ENCODE peak calls at places on chromosomes 6 and 20, in ten cellular contexts. V is adrenal gland; Q is astrocyte of the spinal cord; N is CD8-positive, alpha-beta T cell; S is psoas muscle; B is fibroblast of mammary gland; L is prostate gland; G is uterus; M is cardiac fibroblast; F is neural progenitor cell. I is an unnamed sample.

GRCh38 chr6:168284187-168284586 is 35.4 kb downstream of the DACT2 start:
- DNase-seq in B (no peak), G (no peak), N (no peak), M (no peak), F (no peak), L (no peak), Q (no peak), S (no peak), V (no peak), I (no peak)

GRCh38 chr6:37321101-37321500 is 32.7 kb upstream of the RNF8 start:
- DNase-seq in Q (no peak), N (no peak), S (no peak), M (no peak), V (peak), L (no peak), F (no peak), B (no peak), G (no peak), I (no peak)

GRCh38 chr20:16747291-16747811 is 807 bp upstream of the OTOR start:
- DNase-seq in S (no peak), V (no peak), F (no peak), L (peak), B (no peak), N (no peak), M (no peak), G (no peak), Q (no peak), I (no peak)

GRCh38 chr6:36244641-36245280 is 25.1 kb upstream of the PNPLA1 start:
- DNase-seq in M (no peak), F (peak), Q (no peak), S (no peak), V (no peak), L (no peak), G (no peak), N (no peak), B (no peak), I (no peak)

GRCh38 chr6:52552278-52552643 is 24.6 kb downstream of the TRAM2 start:
- DNase-seq in V (no peak), F (no peak), M (no peak), L (no peak), N (no peak), Q (no peak), B (no peak), G (no peak), S (no peak), I (peak)

GRCh38 chr6:44285552-44286284 is 15.5 kb downstream of the TMEM151B start:
- DNase-seq in F (peak), V (no peak), L (no peak), S (no peak), M (peak), Q (peak), B (no peak), G (no peak), N (no peak), I (peak)

GRCh38 chr6:28856617-28857000 is 67.2 kb downstream of the TRIM27 start:
- DNase-seq in G (no peak), B (no peak), V (no peak), F (no peak), L (no peak), M (no peak), N (no peak), Q (no peak), S (no peak), I (no peak)

GRCh38 chr20:50649587-50649986 is 41.8 kb downstream of the RIPOR3 start:
- DNase-seq in Q (no peak), B (no peak), M (no peak), S (peak), G (no peak), N (no peak), V (no peak), F (no peak), L (no peak), I (no peak)

GRCh38 chr6:11918021-11918738 is 93.9 kb upstream of the HIVEP1 start:
- DNase-seq in F (no peak), G (no peak), V (no peak), Q (peak), N (no peak), L (no peak), B (peak), M (peak), S (no peak), I (peak)

GRCh38 chr6:38925110-38925509 is 123.5 kb upstream of the GLP1R start:
- DNase-seq in B (no peak), V (no peak), M (no peak), L (no peak), N (no peak), G (no peak), Q (no peak), F (no peak), S (no peak), I (no peak)
- H3K4me3 ChIP-seq in B (no peak), V (no peak), M (no peak), L (no peak), N (no peak), G (no peak), Q (no peak), F (no peak), S (no peak), I (no peak)

DNA sequence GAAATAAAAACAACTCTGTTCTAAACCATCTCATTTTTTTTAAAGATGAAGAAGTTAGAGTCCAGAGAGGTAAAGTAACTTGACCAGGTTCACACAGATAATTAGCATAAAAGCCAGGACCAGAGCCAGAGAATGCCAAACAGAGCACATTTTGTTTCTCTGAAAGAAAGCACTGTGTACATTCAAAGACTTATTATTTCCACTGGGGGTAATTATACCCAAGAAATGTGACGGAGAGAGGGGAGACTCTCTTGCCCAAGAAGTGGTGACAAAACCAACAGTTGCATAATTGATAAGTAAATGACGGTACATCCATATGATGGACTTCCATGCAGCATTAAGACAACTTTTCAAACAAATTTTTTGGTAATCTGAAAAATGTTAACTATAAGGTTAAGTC is 111.6 kb downstream of the RTN4IP1 start:
- DNase-seq in N (no peak), L (no peak), Q (peak), G (no peak), S (no peak), B (peak), F (no peak), V (no peak), M (no peak), I (no peak)
- H3K4me3 ChIP-seq in N (no peak), L (no peak), Q (no peak), G (no peak), S (no peak), B (no peak), F (no peak), V (no peak), M (no peak), I (no peak)

GRCh38 chr6:86936834-86937218 is 502 bp upstream of the HTR1E start:
- DNase-seq in Q (no peak), B (no peak), L (no peak), M (no peak), S (no peak), G (no peak), F (peak), V (no peak), N (no peak), I (no peak)
- H3K4me3 ChIP-seq in Q (no peak), B (no peak), L (peak), M (no peak), S (peak), G (peak), F (peak), V (peak), N (no peak), I (no peak)

GRCh38 chr6:116173928-116174327 is 48.0 kb upstream of the COL10A1 start:
- DNase-seq in B (no peak), F (no peak), L (no peak), G (no peak), N (no peak), Q (no peak), M (no peak), V (no peak), S (no peak), I (no peak)

GRCh38 chr6:116170358-116171057 is 44.6 kb upstream of the COL10A1 start:
- DNase-seq in S (no peak), M (no peak), B (no peak), L (no peak), G (no peak), Q (no peak), F (no peak), N (no peak), V (no peak), I (peak)

GRCh38 chr6:116168148-116168547 is 42.2 kb upstream of the COL10A1 start:
- DNase-seq in N (no peak), V (no peak), G (no peak), B (no peak), Q (no peak), M (no peak), F (no peak), L (no peak), S (no peak), I (no peak)

GRCh38 chr6:116166369-116166768 is 40.4 kb upstream of the COL10A1 start:
- DNase-seq in Q (no peak), G (no peak), M (no peak), S (no peak), V (no peak), B (no peak), L (no peak), F (no peak), N (no peak), I (no peak)

DNA sequence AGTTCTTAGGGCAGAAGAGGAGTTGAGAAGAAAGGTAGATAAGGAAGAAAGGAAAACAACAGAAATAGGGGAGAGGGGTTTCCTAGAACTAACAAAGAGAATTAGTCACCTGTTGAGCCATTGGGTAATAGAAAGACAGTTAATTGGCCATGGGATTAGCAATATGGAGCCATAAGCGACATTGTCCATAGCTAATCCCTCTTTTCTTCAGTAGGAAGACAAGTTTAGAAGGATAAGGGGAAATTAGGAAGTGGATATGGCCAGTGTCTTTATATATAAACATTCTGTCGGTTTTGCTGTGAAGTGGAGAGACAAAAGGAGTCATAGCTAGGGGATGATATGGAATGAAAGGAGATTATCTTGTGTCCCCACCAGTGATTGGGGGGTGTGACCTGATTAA is 43.9 kb upstream of the COL10A1 start:
- DNase-seq in F (no peak), Q (no peak), B (no peak), N (no peak), V (no peak), L (no peak), M (no peak), S (no peak), G (no peak), I (no peak)
- H3K4me3 ChIP-seq in F (no peak), Q (no peak), B (no peak), N (no peak), V (no peak), L (no peak), M (no peak), S (no peak), G (no peak), I (no peak)

GRCh38 chr6:147508073-147508870 is at the start of gene SAMD5:
- DNase-seq in V (peak), G (peak), B (peak), M (peak), N (no peak), Q (peak), F (peak), S (peak), L (peak), I (peak)

GRCh38 chr6:147510949-147511590 is 2.6 kb downstream of the SAMD5 start:
- DNase-seq in G (no peak), V (no peak), M (no peak), Q (no peak), B (no peak), S (no peak), N (no peak), F (no peak), L (no peak), I (peak)

GRCh38 chr6:147509900-147510299 is 1.4 kb downstream of the SAMD5 start:
- DNase-seq in B (no peak), V (no peak), M (no peak), N (no peak), F (no peak), L (no peak), Q (no peak), G (no peak), S (no peak), I (no peak)

GRCh38 chr6:147507162-147508072 is 1.1 kb upstream of the SAMD5 start:
- DNase-seq in G (peak), S (peak), B (no peak), M (peak), Q (peak), V (no peak), L (no peak), N (no peak), F (peak), I (peak)

DNA sequence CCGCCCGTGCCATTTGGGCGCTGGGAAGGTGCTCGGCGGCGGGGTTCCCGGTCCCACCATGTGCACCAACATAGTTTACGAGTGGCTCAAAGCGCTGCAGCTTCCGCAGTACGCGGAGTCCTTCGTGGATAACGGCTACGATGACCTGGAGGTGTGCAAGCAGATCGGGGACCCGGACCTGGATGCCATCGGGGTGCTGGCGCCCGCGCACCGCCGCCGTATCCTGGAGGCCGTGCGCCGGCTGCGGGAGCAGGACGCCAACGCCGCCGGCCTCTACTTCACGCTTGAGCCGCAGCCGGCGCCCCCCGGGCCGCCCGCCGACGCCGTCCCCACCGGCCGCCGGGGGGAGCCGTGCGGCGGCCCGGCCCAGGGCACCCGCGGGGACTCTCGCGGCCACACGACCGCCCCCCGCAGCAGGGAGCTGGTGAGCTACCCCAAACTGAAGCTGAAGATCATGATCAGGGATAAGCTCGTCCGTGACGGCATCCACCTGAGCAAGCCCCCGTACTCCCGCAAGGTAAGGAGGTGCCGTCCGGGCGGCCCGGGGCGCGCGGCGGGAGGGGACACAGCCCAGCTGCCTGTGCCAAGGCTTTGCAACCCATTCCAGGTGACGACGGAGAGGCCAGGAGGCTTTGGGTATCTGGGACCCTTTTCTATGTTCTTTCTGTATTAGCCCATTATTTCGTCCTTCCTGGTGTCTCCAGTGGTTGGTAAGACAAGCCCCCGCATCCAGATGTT is 550 bp downstream of the SAMD5 start:
- DNase-seq in S (peak), F (peak), V (no peak), G (peak), B (no peak), M (no peak), L (no peak), N (no peak), Q (no peak), I (no peak)
- H3K4me3 ChIP-seq in S (peak), F (peak), V (peak), G (peak), B (peak), M (peak), L (peak), N (no peak), Q (peak), I (peak)

GRCh38 chr6:144467921-144468320 is 182.8 kb downstream of the UTRN start:
- DNase-seq in S (no peak), L (no peak), V (no peak), F (peak), M (no peak), Q (no peak), N (no peak), G (no peak), B (no peak), I (no peak)

GRCh38 chr6:144468709-144469108 is 183.6 kb downstream of the UTRN start:
- DNase-seq in G (no peak), S (no peak), B (no peak), N (no peak), M (no peak), Q (no peak), V (no peak), F (no peak), L (no peak), I (no peak)

GRCh38 chr6:144466716-144467115 is 181.6 kb downstream of the UTRN start:
- DNase-seq in Q (no peak), G (no peak), B (no peak), N (no peak), F (no peak), S (no peak), M (no peak), V (no peak), L (no peak), I (no peak)

GRCh38 chr6:144467153-144467762 is 182.1 kb downstream of the UTRN start:
- DNase-seq in G (no peak), L (no peak), M (no peak), B (no peak), F (no peak), Q (no peak), S (no peak), N (no peak), V (no peak), I (peak)

GRCh38 chr6:144469144-144469575 is 184.0 kb downstream of the UTRN start:
- DNase-seq in F (no peak), M (no peak), B (no peak), N (no peak), G (no peak), V (no peak), L (no peak), Q (no peak), S (no peak), I (no peak)
- H3K4me3 ChIP-seq in F (no peak), M (no peak), B (no peak), N (no peak), G (no peak), V (no peak), L (no peak), Q (no peak), S (no peak), I (no peak)

DNA sequence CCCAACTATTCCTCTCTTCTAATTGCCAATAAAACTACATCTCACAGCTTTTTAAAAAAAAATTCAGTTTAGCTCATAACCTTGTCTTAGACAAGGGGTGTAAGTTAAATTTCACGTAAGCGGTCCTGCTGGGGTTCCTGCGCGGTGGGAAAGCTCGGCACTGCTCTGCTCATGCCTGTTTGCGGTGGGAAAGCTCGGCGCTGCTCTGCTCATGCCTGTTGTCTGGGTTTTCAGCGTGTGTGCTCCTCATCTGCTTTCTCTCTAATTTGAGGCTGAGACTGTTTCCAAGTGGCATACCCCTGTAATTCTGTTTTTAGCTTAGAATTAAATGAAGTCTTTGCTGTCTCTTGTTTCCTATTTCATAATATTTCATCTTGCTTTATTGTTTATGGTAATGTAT is 18.6 kb downstream of the ARID1B start:
- DNase-seq in G (no peak), Q (no peak), L (no peak), S (no peak), B (no peak), F (no peak), N (no peak), M (peak), V (no peak), I (no peak)
- H3K4me3 ChIP-seq in G (no peak), Q (peak), L (no peak), S (peak), B (peak), F (no peak), N (no peak), M (no peak), V (no peak), I (no peak)

GRCh38 chr6:113076116-113076515 is 729.0 kb downstream of the RFPL4B start:
- DNase-seq in B (no peak), V (no peak), M (no peak), S (no peak), N (no peak), G (no peak), F (no peak), Q (no peak), L (no peak), I (no peak)
- H3K4me3 ChIP-seq in B (no peak), V (no peak), M (no peak), S (no peak), N (no peak), G (no peak), F (no peak), Q (no peak), L (no peak), I (no peak)

DNA sequence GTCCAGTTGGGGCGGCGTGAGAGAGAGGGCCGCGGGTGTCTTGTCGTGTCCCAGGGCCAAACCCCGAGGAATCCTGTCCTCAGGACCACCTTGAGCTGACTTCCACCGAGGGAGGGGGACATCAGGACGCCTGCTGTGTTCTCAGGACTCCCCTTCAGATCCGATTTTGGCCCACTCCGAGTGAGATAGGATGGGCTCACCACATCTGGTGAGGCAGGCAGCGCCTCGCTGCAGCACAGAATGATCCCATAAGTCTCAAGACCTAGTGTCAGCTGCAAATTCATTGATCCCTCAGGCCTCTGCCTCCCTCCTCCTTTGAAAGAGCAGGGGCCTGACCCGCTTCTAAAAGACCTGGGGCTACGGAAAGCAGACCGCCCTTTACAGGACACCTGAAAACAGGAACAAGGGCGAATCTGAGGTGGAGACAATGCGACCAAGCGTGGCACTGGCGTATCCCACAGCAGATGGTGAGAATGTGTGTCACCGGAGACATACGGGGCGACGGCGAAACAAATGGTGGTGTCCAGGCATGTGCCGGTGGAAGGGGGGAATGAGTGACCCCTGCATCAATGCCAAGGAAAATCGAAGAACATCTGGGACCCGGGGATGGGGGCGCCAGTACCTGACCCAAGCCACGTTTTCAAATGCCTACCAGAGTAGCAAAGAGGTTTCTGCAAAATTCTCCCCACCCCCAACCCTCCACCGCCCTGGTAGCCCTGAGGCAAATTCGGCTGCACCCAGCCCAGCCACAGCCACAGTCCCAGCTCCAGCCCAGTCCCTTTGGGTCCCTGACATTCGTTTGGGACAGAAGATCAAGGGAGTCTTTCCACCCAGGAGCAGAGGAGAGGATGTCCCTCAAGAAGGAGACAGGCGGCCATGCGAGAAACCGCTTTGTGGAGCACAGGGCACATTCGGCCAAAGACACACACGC is 162.1 kb upstream of the ZNF337 start:
- DNase-seq in V (no peak), L (no peak), N (no peak), G (no peak), M (no peak), B (no peak), F (no peak), S (no peak), Q (no peak), I (no peak)
- H3K4me3 ChIP-seq in V (peak), L (no peak), N (no peak), G (no peak), M (peak), B (no peak), F (peak), S (peak), Q (no peak), I (no peak)

GRCh38 chr6:135532559-135532958 is 35.0 kb upstream of the AHI1 start:
- DNase-seq in Q (no peak), S (no peak), G (no peak), F (no peak), L (no peak), M (no peak), V (no peak), N (no peak), B (no peak), I (no peak)

GRCh38 chr6:135540207-135540877 is 42.8 kb upstream of the AHI1 start:
- DNase-seq in L (peak), M (peak), N (no peak), B (peak), S (no peak), Q (peak), V (no peak), F (no peak), G (no peak), I (no peak)

GRCh38 chr6:135534773-135535380 is 37.3 kb upstream of the AHI1 start:
- DNase-seq in G (no peak), N (no peak), F (no peak), B (peak), S (no peak), M (peak), L (no peak), Q (peak), V (no peak), I (no peak)

GRCh38 chr6:135535989-135536414 is 38.5 kb upstream of the AHI1 start:
- DNase-seq in M (peak), Q (peak), G (no peak), V (no peak), N (no peak), S (no peak), B (peak), L (peak), F (peak), I (peak)

GRCh38 chr6:135537782-135538301 is 40.3 kb upstream of the AHI1 start:
- DNase-seq in M (peak), Q (peak), N (no peak), L (no peak), G (no peak), B (peak), F (no peak), V (no peak), S (no peak), I (peak)
- H3K4me3 ChIP-seq in M (no peak), Q (no peak), N (no peak), L (no peak), G (no peak), B (no peak), F (no peak), V (no peak), S (no peak), I (no peak)

I was measured in epithelial cell of esophagus.